ENCODE peak calls at places on chromosome 2, in seven cellular contexts. U is astrocyte of the spinal cord; O is vagina; C is heart right ventricle; I is GM23338; H is tibial nerve; B is CD4-positive, CD25-positive, alpha-beta regulatory T cell. K is an unnamed sample.

GRCh38 chr2:20050712-20051517 is 513 bp downstream of the LAPTM4A start:
- DNase-seq in U (peak), O (no peak), C (peak), I (peak), H (peak), B (no peak), K (peak)

GRCh38 chr2:48253301-48253700 is 276.7 kb upstream of the STON1 start:
- DNase-seq in U (no peak), O (no peak), C (no peak), I (no peak), H (no peak), B (no peak), K (no peak)

GRCh38 chr2:138430181-138430580 is 71.4 kb upstream of the SPOPL start:
- DNase-seq in U (no peak), O (no peak), C (no peak), I (no peak), H (no peak), B (no peak), K (no peak)

GRCh38 chr2:94622113-94622618 is 249.1 kb upstream of the TEKT4 start:
- DNase-seq in U (no peak), O (no peak), C (no peak), I (no peak), H (no peak), B (no peak), K (no peak)

GRCh38 chr2:68908392-68908970 is 37.3 kb upstream of the BMP10 start:
- DNase-seq in U (peak), O (no peak), C (peak), I (peak), H (peak), B (peak), K (peak)

GRCh38 chr2:230908595-230909191 is 16.3 kb downstream of the GPR55 start:
- DNase-seq in U (peak), O (no peak), C (no peak), I (no peak), H (no peak), B (no peak), K (peak)

GRCh38 chr2:70084973-70085710 is 2.1 kb upstream of the PCBP1 start:
- DNase-seq in U (no peak), O (no peak), C (no peak), I (peak), H (peak), B (peak), K (no peak)

GRCh38 chr2:96075199-96075771 is 40.6 kb upstream of the GPAT2 start:
- DNase-seq in U (no peak), O (no peak), C (no peak), I (no peak), H (no peak), B (no peak), K (no peak)

GRCh38 chr2:2108756-2109155 is 222.3 kb downstream of the MYT1L start:
- DNase-seq in U (no peak), O (no peak), C (no peak), I (no peak), H (no peak), B (no peak), K (no peak)

GRCh38 chr2:50480507-50480906 is 551.4 kb downstream of the NRXN1 start:
- DNase-seq in U (no peak), O (no peak), C (no peak), I (no peak), H (no peak), B (no peak), K (no peak)

GRCh38 chr2:240259201-240259923 is 118.9 kb upstream of the OTOS start:
- DNase-seq in U (no peak), O (peak), C (peak), I (no peak), H (no peak), B (no peak), K (no peak)

GRCh38 chr2:1024981-1025380 is 74.3 kb downstream of the SNTG2 start:
- DNase-seq in U (peak), O (no peak), C (no peak), I (no peak), H (no peak), B (no peak), K (peak)

GRCh38 chr2:11187083-11187619 is 31.9 kb downstream of the SLC66A3 start:
- DNase-seq in U (peak), O (no peak), C (no peak), I (no peak), H (no peak), B (no peak), K (peak)

GRCh38 chr2:225090746-225091145 is 48.5 kb upstream of the DOCK10 start:
- DNase-seq in U (peak), O (no peak), C (no peak), I (no peak), H (no peak), B (no peak), K (peak)

GRCh38 chr2:24362253-24362652 is 1.9 kb upstream of the ITSN2 start:
- DNase-seq in U (no peak), O (no peak), C (no peak), I (no peak), H (no peak), B (no peak), K (no peak)

GRCh38 chr2:158478237-158478636 is 21.5 kb downstream of the PKP4 start:
- DNase-seq in U (no peak), O (no peak), C (no peak), I (no peak), H (no peak), B (no peak), K (no peak)

GRCh38 chr2:51490576-51491234 is 458.8 kb upstream of the NRXN1 start:
- DNase-seq in U (peak), O (no peak), C (no peak), I (no peak), H (no peak), B (no peak), K (no peak)

GRCh38 chr2:127665267-127665893 is 9.9 kb downstream of the LIMS2 start:
- DNase-seq in U (no peak), O (no peak), C (no peak), I (no peak), H (no peak), B (no peak), K (no peak)

GRCh38 chr2:183113630-183114029 is 10.6 kb upstream of the NUP35 start:
- DNase-seq in U (no peak), O (no peak), C (no peak), I (no peak), H (no peak), B (no peak), K (no peak)

GRCh38 chr2:46365913-46366674 is 68.9 kb downstream of the EPAS1 start:
- DNase-seq in U (peak), O (no peak), C (no peak), I (peak), H (no peak), B (no peak), K (peak)

GRCh38 chr2:216578325-216578724 is 54.9 kb upstream of the IGFBP2 start:
- DNase-seq in U (peak), O (no peak), C (no peak), I (no peak), H (no peak), B (no peak), K (peak)

GRCh38 chr2:209380278-209380677 is 43.6 kb upstream of the MAP2 start:
- DNase-seq in U (no peak), O (no peak), C (no peak), I (no peak), H (no peak), B (no peak), K (peak)

GRCh38 chr2:240627736-240628506 is 2.6 kb downstream of the GPR35 start:
- DNase-seq in U (no peak), O (no peak), C (no peak), I (no peak), H (no peak), B (no peak), K (no peak)

GRCh38 chr2:236941551-236941950 is 144.1 kb upstream of the COPS8 start:
- DNase-seq in U (no peak), O (no peak), C (no peak), I (no peak), H (no peak), B (no peak), K (no peak)

GRCh38 chr2:110869472-110870446 is 137.4 kb downstream of the ACOXL start:
- DNase-seq in U (peak), O (no peak), C (no peak), I (no peak), H (no peak), B (no peak), K (peak)

GRCh38 chr2:726158-726557 is 49.0 kb upstream of the TMEM18 start:
- DNase-seq in U (no peak), O (no peak), C (no peak), I (no peak), H (no peak), B (no peak), K (no peak)

GRCh38 chr2:190318931-190319556 is 582 bp downstream of the HIBCH start:
- DNase-seq in U (peak), O (no peak), C (no peak), I (peak), H (peak), B (peak), K (peak)

GRCh38 chr2:36615214-36615613 is 17.2 kb upstream of the FEZ2 start:
- DNase-seq in U (peak), O (no peak), C (no peak), I (peak), H (no peak), B (no peak), K (peak)

GRCh38 chr2:98454073-98454472 is 9.4 kb downstream of the INPP4A start:
- DNase-seq in U (no peak), O (no peak), C (no peak), I (peak), H (no peak), B (no peak), K (no peak)

GRCh38 chr2:38279201-38279600 is 97.9 kb downstream of the ATL2 start:
- DNase-seq in U (no peak), O (no peak), C (no peak), I (no peak), H (no peak), B (no peak), K (peak)

GRCh38 chr2:71608441-71608840 is 155.1 kb downstream of the DYSF start:
- DNase-seq in U (no peak), O (no peak), C (no peak), I (no peak), H (no peak), B (no peak), K (no peak)

GRCh38 chr2:135694711-135695110 is 46.9 kb upstream of the UBXN4 start:
- DNase-seq in U (peak), O (no peak), C (no peak), I (no peak), H (no peak), B (no peak), K (no peak)

GRCh38 chr2:170822885-170823799 is 6.5 kb downstream of the GAD1 start:
- DNase-seq in U (no peak), O (no peak), C (no peak), I (peak), H (no peak), B (no peak), K (no peak)

GRCh38 chr2:53486185-53486584 is 281.4 kb upstream of the CHAC2 start:
- DNase-seq in U (no peak), O (no peak), C (no peak), I (no peak), H (no peak), B (no peak), K (no peak)

K was measured in HT1080.